ENCODE peak calls at places on chromosomes 5 and 9, in four cellular contexts. X, G, P and B are unnamed samples.

GRCh38 chr5:172102913-172103629 is 85.0 kb downstream of the STK10 start:
- DNase-seq in X (no peak), G (peak), P (peak), B (peak)

GRCh38 chr9:133979124-133979920 is 12.8 kb downstream of the VAV2 start:
- DNase-seq in X (no peak), G (no peak), P (no peak), B (no peak)

GRCh38 chr5:61330341-61330878 is 1.6 kb upstream of the ZSWIM6 start:
- DNase-seq in X (peak), G (no peak), P (no peak), B (peak)

GRCh38 chr9:98575379-98576346 is 133.1 kb downstream of the GABBR2 start:
- DNase-seq in X (peak), G (no peak), P (peak), B (peak)

GRCh38 chr5:179297026-179297425 is 48.2 kb downstream of the ADAMTS2 start:
- DNase-seq in X (no peak), G (no peak), P (no peak), B (no peak)

GRCh38 chr5:58327289-58327688 is 132.6 kb downstream of the PLK2 start:
- DNase-seq in X (no peak), G (no peak), P (no peak), B (no peak)

GRCh38 chr9:120542701-120543490 is 37.1 kb downstream of the CDK5RAP2 start:
- DNase-seq in X (no peak), G (no peak), P (no peak), B (no peak)

GRCh38 chr9:117444466-117444865 is 29.6 kb upstream of the ASTN2 start:
- DNase-seq in X (no peak), G (no peak), P (no peak), B (no peak)

GRCh38 chr9:126805546-126806262 is 864 bp downstream of the ZBTB43 start:
- DNase-seq in X (peak), G (peak), P (no peak), B (peak)

GRCh38 chr9:21974542-21975409 is 19.4 kb downstream of the CDKN2A start:
- DNase-seq in X (peak), G (no peak), P (peak), B (no peak)

GRCh38 chr9:93620041-93620506 is 43.7 kb downstream of the PHF2 start:
- DNase-seq in X (no peak), G (no peak), P (no peak), B (no peak)

GRCh38 chr9:125559194-125559593 is 147.8 kb downstream of the MAPKAP1 start:
- DNase-seq in X (no peak), G (no peak), P (no peak), B (no peak)

GRCh38 chr5:146878471-146879172 is at the start of gene PPP2R2B:
- DNase-seq in X (no peak), G (no peak), P (peak), B (peak)

GRCh38 chr5:91281409-91281808 is 101.7 kb downstream of the ARRDC3 start:
- DNase-seq in X (no peak), G (no peak), P (peak), B (peak)

GRCh38 chr9:107266624-107267369 is 16.3 kb upstream of the RAD23B start:
- DNase-seq in X (no peak), G (no peak), P (no peak), B (no peak)

GRCh38 chr9:135300346-135301141 is 179.0 kb upstream of the PPP1R26 start:
- DNase-seq in X (no peak), G (no peak), P (no peak), B (no peak)

GRCh38 chr9:33236571-33236970 is 3.4 kb upstream of the SPINK4 start:
- DNase-seq in X (no peak), G (no peak), P (no peak), B (no peak)